ENCODE peak calls at places on chromosomes 3 and 15, in eight cellular contexts. One of them, this sample, is unnamed. For H3K4me1, the result is how much of the 10 kb centered on the place peaks cover.

GRCh38 chr3:71369733-71370391 is 213.7 kb downstream of the FOXP1 start:
- DNase-seq in tibial artery: no peak
- DNase-seq in left ventricle myocardium inferior: no peak
- DNase-seq in GM23338: no peak
- DNase-seq in uterus: no peak
- DNase-seq in heart left ventricle: no peak
- DNase-seq in neuronal stem cell: no peak
- DNase-seq in A549: no peak
- DNase-seq in this sample: no peak

GRCh38 chr15:68349173-68349572 is 71.6 kb downstream of the FEM1B start:
- DNase-seq in tibial artery: no peak
- DNase-seq in left ventricle myocardium inferior: no peak
- DNase-seq in GM23338: no peak
- DNase-seq in uterus: no peak
- DNase-seq in heart left ventricle: no peak
- DNase-seq in neuronal stem cell: no peak
- DNase-seq in A549: no peak
- DNase-seq in this sample: no peak

GRCh38 chr3:28680050-28680449 is 331.4 kb upstream of the AZI2 start:
- DNase-seq in tibial artery: no peak
- DNase-seq in left ventricle myocardium inferior: no peak
- DNase-seq in GM23338: no peak
- DNase-seq in uterus: no peak
- DNase-seq in heart left ventricle: no peak
- DNase-seq in neuronal stem cell: no peak
- DNase-seq in A549: no peak
- DNase-seq in this sample: no peak

GRCh38 chr3:122825460-122825859 is 30.6 kb downstream of the SLC49A4 start:
- DNase-seq in tibial artery: no peak
- DNase-seq in left ventricle myocardium inferior: no peak
- DNase-seq in GM23338: no peak
- DNase-seq in uterus: no peak
- DNase-seq in heart left ventricle: no peak
- DNase-seq in neuronal stem cell: no peak
- DNase-seq in A549: no peak
- DNase-seq in this sample: no peak

GRCh38 chr15:65979316-65979715 is 110.0 kb downstream of the RAB11A start:
- DNase-seq in tibial artery: no peak
- DNase-seq in left ventricle myocardium inferior: no peak
- DNase-seq in GM23338: no peak
- DNase-seq in uterus: no peak
- DNase-seq in heart left ventricle: no peak
- DNase-seq in neuronal stem cell: no peak
- DNase-seq in A549: no peak
- DNase-seq in this sample: no peak

GRCh38 chr3:31839144-31839917 is 141.7 kb downstream of the OSBPL10 start:
- DNase-seq in tibial artery: no peak
- DNase-seq in left ventricle myocardium inferior: no peak
- DNase-seq in GM23338: no peak
- DNase-seq in uterus: no peak
- DNase-seq in heart left ventricle: no peak
- DNase-seq in neuronal stem cell: no peak
- DNase-seq in A549: no peak
- DNase-seq in this sample: no peak

GRCh38 chr3:157865449-157865862 is 240.8 kb downstream of the SHOX2 start:
- DNase-seq in tibial artery: no peak
- DNase-seq in left ventricle myocardium inferior: no peak
- DNase-seq in GM23338: peak
- DNase-seq in uterus: no peak
- DNase-seq in heart left ventricle: peak
- DNase-seq in neuronal stem cell: peak
- DNase-seq in A549: peak
- DNase-seq in this sample: peak

GRCh38 chr3:77672016-77672415 is 632.1 kb downstream of the ROBO2 start:
- DNase-seq in tibial artery: no peak
- DNase-seq in left ventricle myocardium inferior: no peak
- DNase-seq in GM23338: no peak
- DNase-seq in uterus: no peak
- DNase-seq in heart left ventricle: no peak
- DNase-seq in neuronal stem cell: no peak
- DNase-seq in A549: no peak
- DNase-seq in this sample: no peak

GRCh38 chr15:87949934-87950298 is 306.6 kb downstream of the NTRK3 start:
- DNase-seq in tibial artery: peak
- DNase-seq in left ventricle myocardium inferior: no peak
- DNase-seq in GM23338: no peak
- DNase-seq in uterus: no peak
- DNase-seq in heart left ventricle: no peak
- DNase-seq in neuronal stem cell: no peak
- DNase-seq in A549: no peak
- DNase-seq in this sample: no peak

GRCh38 chr15:71051539-71051938 is 63.7 kb upstream of the THSD4 start:
- DNase-seq in tibial artery: no peak
- DNase-seq in left ventricle myocardium inferior: peak
- DNase-seq in GM23338: no peak
- DNase-seq in uterus: no peak
- DNase-seq in heart left ventricle: no peak
- DNase-seq in neuronal stem cell: no peak
- DNase-seq in A549: no peak
- DNase-seq in this sample: no peak

GRCh38 chr3:9111349-9112265 is 137.8 kb downstream of the SRGAP3 start:
- DNase-seq in tibial artery: peak
- DNase-seq in left ventricle myocardium inferior: peak
- DNase-seq in GM23338: peak
- DNase-seq in uterus: peak
- DNase-seq in heart left ventricle: no peak
- DNase-seq in neuronal stem cell: no peak
- DNase-seq in A549: no peak
- DNase-seq in this sample: no peak

GRCh38 chr3:39638286-39638685 is 170.8 kb downstream of the MOBP start:
- DNase-seq in tibial artery: no peak
- DNase-seq in left ventricle myocardium inferior: no peak
- DNase-seq in GM23338: no peak
- DNase-seq in uterus: no peak
- DNase-seq in heart left ventricle: no peak
- DNase-seq in neuronal stem cell: no peak
- DNase-seq in A549: no peak
- DNase-seq in this sample: no peak

GRCh38 chr3:146655333-146655996 is 50.3 kb upstream of the PLSCR5 start:
- DNase-seq in tibial artery: no peak
- DNase-seq in left ventricle myocardium inferior: no peak
- DNase-seq in GM23338: no peak
- DNase-seq in uterus: no peak
- DNase-seq in heart left ventricle: no peak
- DNase-seq in neuronal stem cell: no peak
- DNase-seq in A549: no peak
- DNase-seq in this sample: no peak

GRCh38 chr15:39426552-39427532 is 154.0 kb upstream of the THBS1 start:
- DNase-seq in tibial artery: peak
- DNase-seq in left ventricle myocardium inferior: peak
- DNase-seq in GM23338: no peak
- DNase-seq in uterus: no peak
- DNase-seq in heart left ventricle: peak
- DNase-seq in neuronal stem cell: no peak
- DNase-seq in A549: no peak
- DNase-seq in this sample: no peak

DNA sequence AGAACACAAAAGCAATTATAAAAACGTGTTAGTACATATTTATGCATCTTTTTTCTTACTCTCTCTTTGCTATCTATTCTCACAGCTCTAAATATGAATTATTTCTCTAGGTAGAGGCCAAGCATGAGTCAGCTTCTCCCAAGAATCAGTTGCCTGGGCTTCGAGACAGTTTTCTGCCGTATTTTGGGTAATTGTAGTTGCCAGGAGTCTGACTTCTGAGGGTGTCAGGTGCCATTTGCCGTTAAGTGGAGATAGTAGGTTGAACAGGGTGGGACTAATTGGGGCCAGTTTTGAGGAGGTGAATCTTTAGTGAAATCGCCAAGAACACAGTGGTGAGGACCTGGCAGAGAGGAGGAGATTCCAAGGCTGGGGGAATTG is 7.8 kb upstream of the NRROS start:
- DNase-seq in tibial artery: no peak
- DNase-seq in left ventricle myocardium inferior: no peak
- DNase-seq in GM23338: no peak
- DNase-seq in uterus: no peak
- DNase-seq in heart left ventricle: no peak
- DNase-seq in neuronal stem cell: no peak
- DNase-seq in A549: no peak
- DNase-seq in this sample: no peak
- H3K4me1 ChIP-seq in tibial artery: under half
- H3K4me1 ChIP-seq in left ventricle myocardium inferior: under half
- H3K4me1 ChIP-seq in GM23338: under half
- H3K4me1 ChIP-seq in uterus: under half
- H3K4me1 ChIP-seq in heart left ventricle: under half
- H3K4me1 ChIP-seq in neuronal stem cell: under half
- H3K4me1 ChIP-seq in A549: under half
- H3K4me1 ChIP-seq in this sample: under half

GRCh38 chr3:46992231-46992630 is 12.8 kb downstream of the NBEAL2 start:
- DNase-seq in tibial artery: no peak
- DNase-seq in left ventricle myocardium inferior: no peak
- DNase-seq in GM23338: no peak
- DNase-seq in uterus: no peak
- DNase-seq in heart left ventricle: no peak
- DNase-seq in neuronal stem cell: no peak
- DNase-seq in A549: no peak
- DNase-seq in this sample: no peak

GRCh38 chr3:46990573-46991374 is 11.3 kb downstream of the NBEAL2 start:
- DNase-seq in tibial artery: no peak
- DNase-seq in left ventricle myocardium inferior: peak
- DNase-seq in GM23338: no peak
- DNase-seq in uterus: no peak
- DNase-seq in heart left ventricle: peak
- DNase-seq in neuronal stem cell: no peak
- DNase-seq in A549: no peak
- DNase-seq in this sample: no peak

GRCh38 chr3:46989146-46989810 is 9.8 kb downstream of the NBEAL2 start:
- DNase-seq in tibial artery: no peak
- DNase-seq in left ventricle myocardium inferior: no peak
- DNase-seq in GM23338: peak
- DNase-seq in uterus: no peak
- DNase-seq in heart left ventricle: no peak
- DNase-seq in neuronal stem cell: no peak
- DNase-seq in A549: no peak
- DNase-seq in this sample: no peak

GRCh38 chr3:46993292-46993691 is 13.8 kb downstream of the NBEAL2 start:
- DNase-seq in tibial artery: no peak
- DNase-seq in left ventricle myocardium inferior: no peak
- DNase-seq in GM23338: no peak
- DNase-seq in uterus: no peak
- DNase-seq in heart left ventricle: no peak
- DNase-seq in neuronal stem cell: no peak
- DNase-seq in A549: no peak
- DNase-seq in this sample: no peak

DNA sequence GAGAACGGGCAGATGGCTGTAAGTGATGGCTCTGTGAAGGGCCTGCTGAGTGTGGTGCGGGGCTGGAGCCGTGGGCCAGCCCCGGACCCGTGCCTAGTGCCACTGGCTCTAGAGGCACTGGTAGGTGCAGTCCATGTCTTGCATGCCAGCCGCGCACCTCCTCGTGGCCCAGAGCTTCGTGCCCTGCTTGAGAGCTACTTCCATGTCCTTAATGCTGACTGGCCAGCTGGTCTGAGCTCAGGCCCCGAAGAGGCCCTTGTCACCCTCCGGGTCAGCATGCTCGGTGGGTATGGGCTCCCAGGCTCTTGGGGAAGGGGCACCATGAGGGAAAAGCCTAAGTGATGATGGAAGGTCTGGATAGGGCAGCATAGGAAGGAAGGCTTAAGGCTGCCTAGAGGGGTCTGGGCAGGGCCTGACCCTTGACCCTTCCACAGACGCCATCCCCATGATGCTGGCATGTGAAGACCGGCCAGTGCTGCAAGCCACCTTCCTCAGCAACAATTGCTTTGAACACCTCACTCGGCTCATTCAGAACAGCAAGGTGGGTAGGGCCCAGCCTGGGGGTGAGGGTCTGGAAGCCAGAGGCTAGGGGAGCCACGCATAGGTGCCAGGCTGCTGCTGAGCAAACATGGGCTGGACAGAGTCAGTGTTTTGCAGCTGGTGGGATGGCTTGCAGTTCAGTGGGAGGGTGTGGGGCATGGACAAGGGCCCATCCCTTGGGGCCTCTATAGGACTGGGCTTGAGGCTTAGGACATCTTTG is 12.1 kb downstream of the NBEAL2 start:
- DNase-seq in tibial artery: no peak
- DNase-seq in left ventricle myocardium inferior: no peak
- DNase-seq in GM23338: no peak
- DNase-seq in uterus: no peak
- DNase-seq in heart left ventricle: peak
- DNase-seq in neuronal stem cell: no peak
- DNase-seq in A549: no peak
- DNase-seq in this sample: no peak
- H3K4me1 ChIP-seq in tibial artery: under half
- H3K4me1 ChIP-seq in left ventricle myocardium inferior: under half
- H3K4me1 ChIP-seq in GM23338: under half
- H3K4me1 ChIP-seq in uterus: under half
- H3K4me1 ChIP-seq in heart left ventricle: under half
- H3K4me1 ChIP-seq in neuronal stem cell: under half
- H3K4me1 ChIP-seq in A549: under half
- H3K4me1 ChIP-seq in this sample: under half

DNA sequence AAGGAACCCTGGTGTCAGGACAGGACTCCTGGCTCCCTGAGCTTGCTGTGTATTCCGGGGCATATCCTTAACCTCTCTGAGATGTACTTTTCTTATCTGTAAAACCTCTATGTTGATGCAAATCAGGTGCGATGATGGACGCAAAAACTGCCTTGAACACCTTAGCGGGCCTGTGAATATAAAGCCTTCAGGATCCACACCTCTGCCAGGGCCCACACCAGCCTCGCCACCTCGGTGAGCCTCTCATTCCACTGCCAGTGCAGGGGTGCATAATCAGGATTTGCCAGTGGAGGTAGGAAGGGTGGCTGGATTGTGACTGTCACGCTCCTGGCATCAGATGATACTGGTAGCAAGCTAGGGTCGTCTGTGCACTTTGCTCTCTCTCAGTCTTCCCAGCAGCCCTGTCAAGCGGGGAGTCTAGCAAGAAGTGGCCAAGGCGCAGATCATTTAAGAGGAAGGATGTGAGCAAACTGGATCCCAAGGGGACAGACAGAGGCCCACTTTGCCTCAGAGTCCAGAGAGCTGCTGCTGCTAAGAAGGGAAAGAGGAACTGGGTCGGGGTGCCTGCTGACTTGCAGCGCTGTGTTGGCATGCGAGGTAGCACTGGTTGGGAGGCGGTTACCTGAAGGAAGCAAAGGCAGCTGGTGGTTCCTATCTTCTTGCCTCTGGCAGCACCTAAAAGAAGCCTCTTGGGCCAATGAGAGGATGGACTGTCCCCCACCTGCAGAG is 27.9 kb downstream of the SMAD3 start:
- DNase-seq in tibial artery: peak
- DNase-seq in left ventricle myocardium inferior: peak
- DNase-seq in GM23338: no peak
- DNase-seq in uterus: no peak
- DNase-seq in heart left ventricle: peak
- DNase-seq in neuronal stem cell: no peak
- DNase-seq in A549: no peak
- DNase-seq in this sample: no peak
- H3K4me1 ChIP-seq in tibial artery: under half
- H3K4me1 ChIP-seq in left ventricle myocardium inferior: half or more
- H3K4me1 ChIP-seq in GM23338: under half
- H3K4me1 ChIP-seq in uterus: under half
- H3K4me1 ChIP-seq in heart left ventricle: half or more
- H3K4me1 ChIP-seq in neuronal stem cell: under half
- H3K4me1 ChIP-seq in A549: half or more
- H3K4me1 ChIP-seq in this sample: half or more

GRCh38 chr15:40937762-40938529 is 8.8 kb downstream of the DLL4 start:
- DNase-seq in tibial artery: no peak
- DNase-seq in left ventricle myocardium inferior: no peak
- DNase-seq in GM23338: peak
- DNase-seq in uterus: no peak
- DNase-seq in heart left ventricle: no peak
- DNase-seq in neuronal stem cell: no peak
- DNase-seq in A549: peak
- DNase-seq in this sample: peak
- H3K4me1 ChIP-seq in tibial artery: under half
- H3K4me1 ChIP-seq in left ventricle myocardium inferior: half or more
- H3K4me1 ChIP-seq in GM23338: under half
- H3K4me1 ChIP-seq in uterus: under half
- H3K4me1 ChIP-seq in heart left ventricle: half or more
- H3K4me1 ChIP-seq in neuronal stem cell: under half
- H3K4me1 ChIP-seq in A549: under half
- H3K4me1 ChIP-seq in this sample: under half